ENCODE peak calls at places on chromosomes 16 and 17, in four cellular contexts. One of them, this sample, is unnamed.
A peak's percentile ranks its signal among the peaks of the same experiment; 100 is the strongest.

GRCh38 chr17:82881900-82882714 is 42.3 kb upstream of the ZNF750 start:
- DNase-seq in sigmoid colon: peak; percentile 89
- DNase-seq in ovary: no peak
- DNase-seq in mesenchymal stem cell: no peak
- DNase-seq in this sample: peak; percentile 74

GRCh38 chr17:31508310-31509094 is 117.0 kb downstream of the RAB11FIP4 start:
- DNase-seq in mesenchymal stem cell: no peak
- DNase-seq in ovary: no peak
- DNase-seq in sigmoid colon: no peak
- DNase-seq in this sample: no peak

GRCh38 chr17:43905985-43906852 is 1.1 kb downstream of the MPP2 start:
- DNase-seq in ovary: peak; percentile 82
- DNase-seq in mesenchymal stem cell: peak; percentile 45
- DNase-seq in sigmoid colon: peak; percentile 95
- DNase-seq in this sample: no peak

GRCh38 chr17:6374271-6374691 is 60.6 kb downstream of the AIPL1 start:
- DNase-seq in mesenchymal stem cell: peak; percentile 66
- DNase-seq in sigmoid colon: no peak
- DNase-seq in ovary: no peak
- DNase-seq in this sample: no peak

GRCh38 chr17:38415250-38416194 is 12.7 kb upstream of the ARHGAP23 start:
- DNase-seq in mesenchymal stem cell: peak; percentile 59
- DNase-seq in ovary: no peak
- DNase-seq in sigmoid colon: no peak
- DNase-seq in this sample: peak; percentile 92

GRCh38 chr16:4882633-4883285 is 35.5 kb downstream of the UBN1 start:
- DNase-seq in ovary: no peak
- DNase-seq in mesenchymal stem cell: peak; percentile 43
- DNase-seq in sigmoid colon: no peak
- DNase-seq in this sample: no peak

GRCh38 chr17:55285340-55286301 is 20.9 kb downstream of the HLF start:
- DNase-seq in mesenchymal stem cell: no peak
- DNase-seq in sigmoid colon: peak; percentile 100
- DNase-seq in ovary: peak; percentile 99
- DNase-seq in this sample: no peak

GRCh38 chr16:23408242-23409201 is 44.5 kb downstream of the COG7 start:
- DNase-seq in sigmoid colon: peak; percentile 82
- DNase-seq in ovary: no peak
- DNase-seq in mesenchymal stem cell: peak; percentile 73
- DNase-seq in this sample: no peak

GRCh38 chr17:73189417-73190099 is 3.3 kb upstream of the COG1 start:
- DNase-seq in ovary: no peak
- DNase-seq in sigmoid colon: no peak
- DNase-seq in mesenchymal stem cell: peak; percentile 81
- DNase-seq in this sample: no peak

GRCh38 chr17:2410951-2411350 is 10.1 kb upstream of the MNT start:
- DNase-seq in mesenchymal stem cell: no peak
- DNase-seq in sigmoid colon: peak; percentile 55
- DNase-seq in ovary: no peak
- DNase-seq in this sample: no peak

GRCh38 chr16:54487933-54488332 is 201.3 kb upstream of the IRX3 start:
- DNase-seq in ovary: no peak
- DNase-seq in sigmoid colon: no peak
- DNase-seq in mesenchymal stem cell: no peak
- DNase-seq in this sample: no peak

GRCh38 chr17:61460796-61461585 is 8.8 kb downstream of the TBX4 start:
- DNase-seq in mesenchymal stem cell: no peak
- DNase-seq in sigmoid colon: peak; percentile 38
- DNase-seq in ovary: no peak
- DNase-seq in this sample: no peak

GRCh38 chr17:45432405-45433113 is at the start of gene ARHGAP27:
- DNase-seq in ovary: no peak
- DNase-seq in sigmoid colon: peak; percentile 76
- DNase-seq in mesenchymal stem cell: peak; percentile 13
- DNase-seq in this sample: no peak

GRCh38 chr17:74027539-74027938 is 175.9 kb upstream of the RPL38 start:
- DNase-seq in sigmoid colon: no peak
- DNase-seq in ovary: no peak
- DNase-seq in mesenchymal stem cell: no peak
- DNase-seq in this sample: no peak

GRCh38 chr16:82037666-82038065 is 2.6 kb downstream of the HSD17B2 start:
- DNase-seq in ovary: no peak
- DNase-seq in sigmoid colon: no peak
- DNase-seq in mesenchymal stem cell: peak; percentile 76
- DNase-seq in this sample: no peak
- H3K36me3 ChIP-seq in ovary: no peaks in the 10 kb centered on the region
- H3K36me3 ChIP-seq in sigmoid colon: no peaks in the 10 kb centered on the region
- H3K36me3 ChIP-seq in mesenchymal stem cell: no peaks in the 10 kb centered on the region
- H3K36me3 ChIP-seq in this sample: no peaks in the 10 kb centered on the region

DNA sequence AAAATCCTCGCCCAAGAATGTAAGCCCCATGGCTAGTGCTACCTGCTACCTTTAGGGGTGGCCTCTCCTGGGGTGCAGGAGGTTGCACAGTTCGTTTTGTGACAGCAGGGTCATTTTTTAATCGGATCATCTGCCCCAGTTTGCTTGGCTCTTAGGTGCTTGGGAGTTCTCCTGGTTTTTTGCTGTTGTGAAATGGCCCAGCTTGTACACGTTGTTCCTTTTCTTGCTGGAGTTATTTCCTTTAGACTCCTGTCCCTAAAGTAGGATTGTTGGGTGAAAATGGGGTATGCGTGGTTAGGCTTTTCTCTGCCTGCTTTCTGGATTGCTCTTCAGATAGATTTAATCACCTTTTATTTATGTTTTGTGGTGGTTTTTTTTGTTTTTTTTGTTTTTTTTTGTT is 25.8 kb downstream of the ABCC1 start:
- DNase-seq in ovary: no peak
- DNase-seq in sigmoid colon: peak; percentile 77
- DNase-seq in mesenchymal stem cell: peak; percentile 43
- DNase-seq in this sample: no peak
- H3K9me3 ChIP-seq in ovary: peaks cover 5% of the 10 kb centered on the region
- H3K9me3 ChIP-seq in sigmoid colon: peaks cover 4% of the 10 kb centered on the region
- H3K9me3 ChIP-seq in mesenchymal stem cell: peaks cover 8% of the 10 kb centered on the region
- H3K9me3 ChIP-seq in this sample: peaks cover 49% of the 10 kb centered on the region

GRCh38 chr16:2150418-2151187 is 2.2 kb downstream of the RAB26 start:
- DNase-seq in ovary: no peak
- DNase-seq in mesenchymal stem cell: peak; percentile 31
- DNase-seq in sigmoid colon: no peak
- DNase-seq in this sample: no peak
- H3K4me1 ChIP-seq in ovary: peaks cover 23% of the 10 kb centered on the region
- H3K4me1 ChIP-seq in mesenchymal stem cell: peaks cover 60% of the 10 kb centered on the region
- H3K4me1 ChIP-seq in sigmoid colon: peaks cover 72% of the 10 kb centered on the region
- H3K4me1 ChIP-seq in this sample: peaks cover 44% of the 10 kb centered on the region

DNA sequence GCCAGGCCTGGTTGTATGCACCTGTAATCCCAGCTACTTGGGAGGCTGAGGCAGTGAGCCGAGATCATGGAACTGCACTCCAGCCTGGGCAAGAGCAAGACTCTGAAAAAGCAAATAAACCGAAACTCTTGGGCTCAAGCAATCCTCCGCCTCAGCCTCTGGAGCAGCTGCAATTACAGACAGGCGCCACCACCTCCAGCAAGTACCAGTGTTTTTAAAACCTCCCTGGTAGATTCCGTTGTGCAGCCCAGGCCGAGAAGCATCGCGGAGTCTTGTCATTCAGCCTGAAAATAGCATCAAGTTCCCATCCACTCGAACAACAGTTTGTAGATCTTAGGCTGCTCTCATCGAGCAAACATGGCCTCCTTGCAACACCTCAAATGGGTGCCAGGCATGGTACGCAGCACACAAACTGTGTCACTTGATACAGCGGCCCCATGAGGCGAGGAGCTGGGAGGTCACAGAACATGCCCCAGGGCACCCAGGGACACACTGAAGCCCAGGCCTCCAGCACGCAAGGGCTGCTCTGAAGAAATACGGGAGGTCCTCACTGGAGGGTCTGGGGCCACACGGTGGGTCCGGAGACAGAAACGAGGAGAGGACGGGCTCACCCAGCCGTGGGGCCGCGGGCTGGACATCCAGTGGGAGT is 18.1 kb downstream of the TMC6 start:
- DNase-seq in sigmoid colon: no peak
- DNase-seq in mesenchymal stem cell: no peak
- DNase-seq in ovary: no peak
- DNase-seq in this sample: no peak
- H3K36me3 ChIP-seq in sigmoid colon: no peaks in the 10 kb centered on the region
- H3K36me3 ChIP-seq in mesenchymal stem cell: no peaks in the 10 kb centered on the region
- H3K36me3 ChIP-seq in ovary: no peaks in the 10 kb centered on the region
- H3K36me3 ChIP-seq in this sample: no peaks in the 10 kb centered on the region

GRCh38 chr16:80117731-80118130 is 423.1 kb upstream of the DYNLRB2 start:
- DNase-seq in mesenchymal stem cell: no peak
- DNase-seq in sigmoid colon: no peak
- DNase-seq in ovary: no peak
- DNase-seq in this sample: no peak
- H3K9me3 ChIP-seq in mesenchymal stem cell: no peaks in the 10 kb centered on the region
- H3K9me3 ChIP-seq in sigmoid colon: no peaks in the 10 kb centered on the region
- H3K9me3 ChIP-seq in ovary: no peaks in the 10 kb centered on the region
- H3K9me3 ChIP-seq in this sample: no peaks in the 10 kb centered on the region

This sample was measured in DND-41.